ENCODE peak calls at places on chromosomes 11 and 22, in nine cellular contexts. One of them, this sample, is unnamed.

GRCh38 chr11:727859-728748 is 19.2 kb upstream of the TALDO1 start:
- DNase-seq in GM12865: peak; percentile 79
- DNase-seq in fibroblast of villous mesenchyme: peak; percentile 89
- DNase-seq in GM23338: peak; percentile 85
- DNase-seq in lower leg skin: peak; percentile 72
- DNase-seq in epithelial cell of esophagus: peak; percentile 92
- DNase-seq in body of pancreas: peak; percentile 86
- DNase-seq in kidney epithelial cell: peak; percentile 76
- DNase-seq in neural crest cell: peak; percentile 79
- DNase-seq in this sample: peak; percentile 89

GRCh38 chr11:121024989-121025388 is 1.1 kb downstream of the TBCEL start:
- DNase-seq in GM12865: peak; percentile 14
- DNase-seq in fibroblast of villous mesenchyme: peak; percentile 16
- DNase-seq in GM23338: peak; percentile 29
- DNase-seq in lower leg skin: no peak
- DNase-seq in epithelial cell of esophagus: peak; percentile 67
- DNase-seq in body of pancreas: no peak
- DNase-seq in kidney epithelial cell: no peak
- DNase-seq in neural crest cell: no peak
- DNase-seq in this sample: no peak

GRCh38 chr22:37343863-37344734 is 61.8 kb downstream of the CYTH4 start:
- DNase-seq in GM12865: no peak
- DNase-seq in fibroblast of villous mesenchyme: no peak
- DNase-seq in GM23338: no peak
- DNase-seq in lower leg skin: no peak
- DNase-seq in epithelial cell of esophagus: no peak
- DNase-seq in body of pancreas: no peak
- DNase-seq in kidney epithelial cell: no peak
- DNase-seq in neural crest cell: no peak
- DNase-seq in this sample: no peak

GRCh38 chr22:50282361-50283144 is 12.4 kb upstream of the MAPK11 start:
- DNase-seq in GM12865: no peak
- DNase-seq in fibroblast of villous mesenchyme: peak; percentile 57
- DNase-seq in GM23338: no peak
- DNase-seq in lower leg skin: no peak
- DNase-seq in epithelial cell of esophagus: peak; percentile 98
- DNase-seq in body of pancreas: peak; percentile 85
- DNase-seq in kidney epithelial cell: peak; percentile 67
- DNase-seq in neural crest cell: no peak
- DNase-seq in this sample: no peak

GRCh38 chr22:48899523-48900326 is 927.9 kb downstream of the BRD1 start:
- DNase-seq in GM12865: no peak
- DNase-seq in fibroblast of villous mesenchyme: no peak
- DNase-seq in GM23338: no peak
- DNase-seq in lower leg skin: no peak
- DNase-seq in epithelial cell of esophagus: no peak
- DNase-seq in body of pancreas: no peak
- DNase-seq in kidney epithelial cell: no peak
- DNase-seq in neural crest cell: no peak
- DNase-seq in this sample: no peak

GRCh38 chr11:133291672-133292265 is 240.5 kb downstream of the OPCML start:
- DNase-seq in GM12865: no peak
- DNase-seq in fibroblast of villous mesenchyme: no peak
- DNase-seq in GM23338: no peak
- DNase-seq in lower leg skin: no peak
- DNase-seq in epithelial cell of esophagus: no peak
- DNase-seq in body of pancreas: no peak
- DNase-seq in kidney epithelial cell: no peak
- DNase-seq in neural crest cell: no peak
- DNase-seq in this sample: no peak

GRCh38 chr11:44372989-44373388 is 63.0 kb upstream of the ALX4 start:
- DNase-seq in GM12865: no peak
- DNase-seq in fibroblast of villous mesenchyme: no peak
- DNase-seq in GM23338: peak; percentile 75
- DNase-seq in lower leg skin: no peak
- DNase-seq in epithelial cell of esophagus: no peak
- DNase-seq in body of pancreas: no peak
- DNase-seq in kidney epithelial cell: no peak
- DNase-seq in neural crest cell: no peak
- DNase-seq in this sample: no peak

GRCh38 chr11:36371161-36371560 is 75.1 kb downstream of the PRR5L start:
- DNase-seq in GM12865: no peak
- DNase-seq in fibroblast of villous mesenchyme: no peak
- DNase-seq in GM23338: no peak
- DNase-seq in lower leg skin: no peak
- DNase-seq in epithelial cell of esophagus: no peak
- DNase-seq in body of pancreas: no peak
- DNase-seq in kidney epithelial cell: no peak
- DNase-seq in neural crest cell: no peak
- DNase-seq in this sample: no peak

GRCh38 chr11:7062534-7062933 is 26.3 kb upstream of the RBMXL2 start:
- DNase-seq in GM12865: no peak
- DNase-seq in fibroblast of villous mesenchyme: no peak
- DNase-seq in GM23338: no peak
- DNase-seq in lower leg skin: no peak
- DNase-seq in epithelial cell of esophagus: no peak
- DNase-seq in body of pancreas: no peak
- DNase-seq in kidney epithelial cell: no peak
- DNase-seq in neural crest cell: no peak
- DNase-seq in this sample: no peak

DNA sequence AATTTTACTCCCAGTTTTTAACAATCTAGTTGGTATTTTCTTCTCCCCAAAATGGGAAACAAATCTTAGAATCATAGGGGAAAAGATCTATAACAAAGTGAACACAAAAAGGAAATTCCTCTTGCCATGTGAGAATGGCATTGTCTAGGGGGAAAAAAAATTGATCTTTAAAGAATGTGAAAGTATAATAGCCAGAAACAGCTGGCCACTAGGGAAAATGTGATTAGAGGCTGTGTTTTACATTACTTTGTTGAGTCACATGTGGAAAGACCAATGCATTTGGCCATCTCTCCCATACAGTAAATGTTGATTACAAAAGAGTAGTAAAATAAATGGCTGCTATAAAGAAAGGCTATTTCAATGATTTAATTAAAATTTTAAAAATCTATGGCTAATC is 30.7 kb downstream of the CHEK2 start:
- DNase-seq in GM12865: no peak
- DNase-seq in fibroblast of villous mesenchyme: no peak
- DNase-seq in GM23338: no peak
- DNase-seq in lower leg skin: no peak
- DNase-seq in epithelial cell of esophagus: no peak
- DNase-seq in body of pancreas: no peak
- DNase-seq in kidney epithelial cell: no peak
- DNase-seq in neural crest cell: no peak
- DNase-seq in this sample: no peak
- TF ChIP-seq CTCF in GM12865: no peak
- TF ChIP-seq CTCF in fibroblast of villous mesenchyme: no peak
- TF ChIP-seq CTCF in GM23338: no peak
- TF ChIP-seq CTCF in lower leg skin: no peak
- TF ChIP-seq CTCF in epithelial cell of esophagus: no peak
- TF ChIP-seq CTCF in body of pancreas: no peak
- TF ChIP-seq CTCF in kidney epithelial cell: no peak
- TF ChIP-seq CTCF in neural crest cell: no peak
- TF ChIP-seq CTCF in this sample: no peak

DNA sequence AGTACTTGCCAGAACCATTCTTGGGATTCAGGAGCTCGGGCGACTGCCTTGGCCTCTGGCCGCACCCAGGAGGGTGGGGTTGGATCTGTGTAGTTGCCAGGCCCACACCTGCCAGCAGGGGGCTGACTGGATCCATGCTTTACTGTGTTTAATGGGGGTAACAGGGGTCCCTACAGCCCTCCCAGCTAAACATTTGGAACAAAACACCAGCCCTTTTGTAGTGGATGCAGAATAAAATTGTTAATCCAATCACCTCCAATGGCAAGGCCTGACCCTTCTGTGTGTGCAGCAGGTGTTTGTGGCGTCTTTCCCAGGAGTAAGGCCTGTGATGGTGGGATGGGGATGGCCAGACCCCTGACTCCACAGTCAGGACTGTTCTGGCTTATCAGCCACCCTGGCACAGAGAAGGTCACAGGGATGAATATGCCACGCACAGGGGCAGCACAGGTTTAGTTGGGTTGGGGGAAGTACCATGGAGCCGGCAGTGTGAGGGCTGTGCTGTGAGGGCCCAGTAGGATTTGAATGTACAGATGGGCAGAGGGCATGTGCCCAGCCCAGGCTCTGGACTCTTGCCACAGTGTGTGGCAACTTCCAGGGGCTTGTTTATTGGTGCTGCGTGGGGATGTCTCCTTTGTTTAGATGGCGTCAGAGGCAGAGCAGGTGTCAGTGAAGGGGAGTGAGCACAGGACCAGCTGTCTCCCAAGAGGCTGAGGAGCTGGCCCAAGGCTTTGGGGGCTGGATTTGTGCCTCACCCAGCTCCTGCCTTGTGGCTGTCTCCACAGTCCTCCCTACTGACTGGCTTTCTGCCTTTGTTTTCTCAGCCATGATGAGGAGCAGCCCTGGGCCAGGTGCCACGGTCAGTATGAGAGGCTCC is 22.2 kb downstream of the SUN2 start:
- DNase-seq in GM12865: peak; percentile 55
- DNase-seq in fibroblast of villous mesenchyme: peak; percentile 50
- DNase-seq in GM23338: peak; percentile 76
- DNase-seq in lower leg skin: no peak
- DNase-seq in epithelial cell of esophagus: peak; percentile 46
- DNase-seq in body of pancreas: peak; percentile 81
- DNase-seq in kidney epithelial cell: no peak
- DNase-seq in neural crest cell: peak; percentile 49
- DNase-seq in this sample: peak; percentile 69
- TF ChIP-seq CTCF in GM12865: peak; percentile 76
- TF ChIP-seq CTCF in fibroblast of villous mesenchyme: peak; percentile 78
- TF ChIP-seq CTCF in GM23338: peak; percentile 74
- TF ChIP-seq CTCF in lower leg skin: peak; percentile 11
- TF ChIP-seq CTCF in epithelial cell of esophagus: peak; percentile 89
- TF ChIP-seq CTCF in body of pancreas: peak; percentile 68
- TF ChIP-seq CTCF in kidney epithelial cell: peak; percentile 83
- TF ChIP-seq CTCF in neural crest cell: peak; percentile 82
- TF ChIP-seq CTCF in this sample: peak; percentile 79

GRCh38 chr11:94297967-94298576 is 6.3 kb upstream of the IZUMO1R start:
- DNase-seq in GM12865: peak; percentile 10
- DNase-seq in fibroblast of villous mesenchyme: no peak
- DNase-seq in GM23338: peak; percentile 52
- DNase-seq in lower leg skin: no peak
- DNase-seq in epithelial cell of esophagus: no peak
- DNase-seq in body of pancreas: no peak
- DNase-seq in kidney epithelial cell: no peak
- DNase-seq in neural crest cell: no peak
- DNase-seq in this sample: no peak
- TF ChIP-seq CTCF in GM12865: peak; percentile 20
- TF ChIP-seq CTCF in fibroblast of villous mesenchyme: peak; percentile 15
- TF ChIP-seq CTCF in GM23338: peak; percentile 63
- TF ChIP-seq CTCF in lower leg skin: no peak
- TF ChIP-seq CTCF in epithelial cell of esophagus: no peak
- TF ChIP-seq CTCF in body of pancreas: no peak
- TF ChIP-seq CTCF in kidney epithelial cell: no peak
- TF ChIP-seq CTCF in neural crest cell: no peak
- TF ChIP-seq CTCF in this sample: no peak

GRCh38 chr11:79953629-79954028 is 512.8 kb upstream of the TENM4 start:
- DNase-seq in GM12865: no peak
- DNase-seq in fibroblast of villous mesenchyme: no peak
- DNase-seq in GM23338: no peak
- DNase-seq in lower leg skin: no peak
- DNase-seq in epithelial cell of esophagus: no peak
- DNase-seq in body of pancreas: no peak
- DNase-seq in kidney epithelial cell: no peak
- DNase-seq in neural crest cell: no peak
- DNase-seq in this sample: no peak
- TF ChIP-seq CTCF in GM12865: no peak
- TF ChIP-seq CTCF in fibroblast of villous mesenchyme: no peak
- TF ChIP-seq CTCF in GM23338: no peak
- TF ChIP-seq CTCF in lower leg skin: no peak
- TF ChIP-seq CTCF in epithelial cell of esophagus: no peak
- TF ChIP-seq CTCF in body of pancreas: no peak
- TF ChIP-seq CTCF in kidney epithelial cell: no peak
- TF ChIP-seq CTCF in neural crest cell: peak; percentile 36
- TF ChIP-seq CTCF in this sample: no peak

GRCh38 chr11:16784671-16785070 is 46.2 kb downstream of the C11orf58 start:
- DNase-seq in GM12865: no peak
- DNase-seq in fibroblast of villous mesenchyme: no peak
- DNase-seq in GM23338: no peak
- DNase-seq in lower leg skin: no peak
- DNase-seq in epithelial cell of esophagus: no peak
- DNase-seq in body of pancreas: no peak
- DNase-seq in kidney epithelial cell: no peak
- DNase-seq in neural crest cell: no peak
- DNase-seq in this sample: no peak
- TF ChIP-seq CTCF in GM12865: no peak
- TF ChIP-seq CTCF in fibroblast of villous mesenchyme: no peak
- TF ChIP-seq CTCF in GM23338: no peak
- TF ChIP-seq CTCF in lower leg skin: no peak
- TF ChIP-seq CTCF in epithelial cell of esophagus: no peak
- TF ChIP-seq CTCF in body of pancreas: no peak
- TF ChIP-seq CTCF in kidney epithelial cell: no peak
- TF ChIP-seq CTCF in neural crest cell: no peak
- TF ChIP-seq CTCF in this sample: no peak

GRCh38 chr22:41245917-41246499 is 5.3 kb upstream of the CHADL start:
- DNase-seq in GM12865: no peak
- DNase-seq in fibroblast of villous mesenchyme: no peak
- DNase-seq in GM23338: peak; percentile 81
- DNase-seq in lower leg skin: no peak
- DNase-seq in epithelial cell of esophagus: no peak
- DNase-seq in body of pancreas: no peak
- DNase-seq in kidney epithelial cell: no peak
- DNase-seq in neural crest cell: no peak
- DNase-seq in this sample: no peak
- TF ChIP-seq CTCF in GM12865: no peak
- TF ChIP-seq CTCF in fibroblast of villous mesenchyme: peak; percentile 4
- TF ChIP-seq CTCF in GM23338: peak; percentile 72
- TF ChIP-seq CTCF in lower leg skin: no peak
- TF ChIP-seq CTCF in epithelial cell of esophagus: no peak
- TF ChIP-seq CTCF in body of pancreas: no peak
- TF ChIP-seq CTCF in kidney epithelial cell: peak; percentile 7
- TF ChIP-seq CTCF in neural crest cell: no peak
- TF ChIP-seq CTCF in this sample: no peak

GRCh38 chr11:40094954-40095353 is 1364.5 kb downstream of the LRRC4C start:
- DNase-seq in GM12865: no peak
- DNase-seq in fibroblast of villous mesenchyme: no peak
- DNase-seq in GM23338: no peak
- DNase-seq in lower leg skin: no peak
- DNase-seq in epithelial cell of esophagus: no peak
- DNase-seq in body of pancreas: no peak
- DNase-seq in kidney epithelial cell: no peak
- DNase-seq in neural crest cell: no peak
- DNase-seq in this sample: no peak
- TF ChIP-seq CTCF in GM12865: no peak
- TF ChIP-seq CTCF in fibroblast of villous mesenchyme: no peak
- TF ChIP-seq CTCF in GM23338: no peak
- TF ChIP-seq CTCF in lower leg skin: no peak
- TF ChIP-seq CTCF in epithelial cell of esophagus: no peak
- TF ChIP-seq CTCF in body of pancreas: no peak
- TF ChIP-seq CTCF in kidney epithelial cell: no peak
- TF ChIP-seq CTCF in neural crest cell: no peak
- TF ChIP-seq CTCF in this sample: no peak